ENCODE peak calls at places on chromosomes 7 and 10, in four cellular contexts. One of them, this sample, is unnamed.

GRCh38 chr7:88357794-88358533 is 51.3 kb upstream of the STEAP4 start:
- DNase-seq in natural killer cell treated with Interleukin-12 subunit alpha and Interleukin-12 subunit beta and Interleukin-15 and Interleukin-18, amount 100 ng/mL, for 72 hours: no peak
- DNase-seq in cerebellar cortex: no peak
- DNase-seq in stimulated activated CD4-positive, alpha-beta T cell treated with anti-CD3 and anti-CD28 coated beads, Interleukin-15, amount 100 ng/mL, for 48 hours: no peak
- DNase-seq in this sample: peak; percentile 41

GRCh38 chr7:42017356-42017986 is 219.5 kb downstream of the GLI3 start:
- DNase-seq in cerebellar cortex: no peak
- DNase-seq in stimulated activated CD4-positive, alpha-beta T cell treated with anti-CD3 and anti-CD28 coated beads, Interleukin-15, amount 100 ng/mL, for 48 hours: no peak
- DNase-seq in natural killer cell treated with Interleukin-12 subunit alpha and Interleukin-12 subunit beta and Interleukin-15 and Interleukin-18, amount 100 ng/mL, for 72 hours: no peak
- DNase-seq in this sample: no peak

GRCh38 chr10:129501652-129502436 is 34.8 kb downstream of the MGMT start:
- DNase-seq in natural killer cell treated with Interleukin-12 subunit alpha and Interleukin-12 subunit beta and Interleukin-15 and Interleukin-18, amount 100 ng/mL, for 72 hours: no peak
- DNase-seq in cerebellar cortex: no peak
- DNase-seq in stimulated activated CD4-positive, alpha-beta T cell treated with anti-CD3 and anti-CD28 coated beads, Interleukin-15, amount 100 ng/mL, for 48 hours: no peak
- DNase-seq in this sample: no peak

GRCh38 chr7:116984917-116985316 is 31.6 kb downstream of the ST7 start:
- DNase-seq in natural killer cell treated with Interleukin-12 subunit alpha and Interleukin-12 subunit beta and Interleukin-15 and Interleukin-18, amount 100 ng/mL, for 72 hours: no peak
- DNase-seq in stimulated activated CD4-positive, alpha-beta T cell treated with anti-CD3 and anti-CD28 coated beads, Interleukin-15, amount 100 ng/mL, for 48 hours: no peak
- DNase-seq in cerebellar cortex: peak; percentile 78
- DNase-seq in this sample: peak; percentile 64

GRCh38 chr7:121714559-121715303 is 158.2 kb upstream of the PTPRZ1 start:
- DNase-seq in cerebellar cortex: no peak
- DNase-seq in stimulated activated CD4-positive, alpha-beta T cell treated with anti-CD3 and anti-CD28 coated beads, Interleukin-15, amount 100 ng/mL, for 48 hours: no peak
- DNase-seq in natural killer cell treated with Interleukin-12 subunit alpha and Interleukin-12 subunit beta and Interleukin-15 and Interleukin-18, amount 100 ng/mL, for 72 hours: no peak
- DNase-seq in this sample: no peak

GRCh38 chr7:80039255-80039884 is 95.3 kb upstream of the GNAI1 start:
- DNase-seq in natural killer cell treated with Interleukin-12 subunit alpha and Interleukin-12 subunit beta and Interleukin-15 and Interleukin-18, amount 100 ng/mL, for 72 hours: no peak
- DNase-seq in cerebellar cortex: no peak
- DNase-seq in stimulated activated CD4-positive, alpha-beta T cell treated with anti-CD3 and anti-CD28 coated beads, Interleukin-15, amount 100 ng/mL, for 48 hours: no peak
- DNase-seq in this sample: no peak

GRCh38 chr10:113997428-113997827 is 46.2 kb upstream of the ADRB1 start:
- DNase-seq in cerebellar cortex: no peak
- DNase-seq in stimulated activated CD4-positive, alpha-beta T cell treated with anti-CD3 and anti-CD28 coated beads, Interleukin-15, amount 100 ng/mL, for 48 hours: no peak
- DNase-seq in natural killer cell treated with Interleukin-12 subunit alpha and Interleukin-12 subunit beta and Interleukin-15 and Interleukin-18, amount 100 ng/mL, for 72 hours: no peak
- DNase-seq in this sample: peak; percentile 57

GRCh38 chr7:131538791-131539179 is 17.6 kb downstream of the PODXL start:
- DNase-seq in stimulated activated CD4-positive, alpha-beta T cell treated with anti-CD3 and anti-CD28 coated beads, Interleukin-15, amount 100 ng/mL, for 48 hours: no peak
- DNase-seq in cerebellar cortex: peak; percentile 42
- DNase-seq in natural killer cell treated with Interleukin-12 subunit alpha and Interleukin-12 subunit beta and Interleukin-15 and Interleukin-18, amount 100 ng/mL, for 72 hours: no peak
- DNase-seq in this sample: peak; percentile 48

GRCh38 chr10:45500304-45500703 is 126.3 kb downstream of the ALOX5 start:
- DNase-seq in cerebellar cortex: no peak
- DNase-seq in stimulated activated CD4-positive, alpha-beta T cell treated with anti-CD3 and anti-CD28 coated beads, Interleukin-15, amount 100 ng/mL, for 48 hours: no peak
- DNase-seq in natural killer cell treated with Interleukin-12 subunit alpha and Interleukin-12 subunit beta and Interleukin-15 and Interleukin-18, amount 100 ng/mL, for 72 hours: no peak
- DNase-seq in this sample: no peak

GRCh38 chr10:105718207-105718995 is 1077.3 kb downstream of the SORCS3 start:
- DNase-seq in stimulated activated CD4-positive, alpha-beta T cell treated with anti-CD3 and anti-CD28 coated beads, Interleukin-15, amount 100 ng/mL, for 48 hours: no peak
- DNase-seq in natural killer cell treated with Interleukin-12 subunit alpha and Interleukin-12 subunit beta and Interleukin-15 and Interleukin-18, amount 100 ng/mL, for 72 hours: no peak
- DNase-seq in cerebellar cortex: no peak
- DNase-seq in this sample: no peak

GRCh38 chr7:27916372-27916771 is 176.4 kb downstream of the TAX1BP1 start:
- DNase-seq in natural killer cell treated with Interleukin-12 subunit alpha and Interleukin-12 subunit beta and Interleukin-15 and Interleukin-18, amount 100 ng/mL, for 72 hours: no peak
- DNase-seq in stimulated activated CD4-positive, alpha-beta T cell treated with anti-CD3 and anti-CD28 coated beads, Interleukin-15, amount 100 ng/mL, for 48 hours: no peak
- DNase-seq in cerebellar cortex: no peak
- DNase-seq in this sample: no peak

GRCh38 chr7:29884399-29885272 is 78.3 kb downstream of the WIPF3 start:
- DNase-seq in cerebellar cortex: peak; percentile 44
- DNase-seq in stimulated activated CD4-positive, alpha-beta T cell treated with anti-CD3 and anti-CD28 coated beads, Interleukin-15, amount 100 ng/mL, for 48 hours: no peak
- DNase-seq in natural killer cell treated with Interleukin-12 subunit alpha and Interleukin-12 subunit beta and Interleukin-15 and Interleukin-18, amount 100 ng/mL, for 72 hours: no peak
- DNase-seq in this sample: no peak

GRCh38 chr7:19392246-19392645 is 247.0 kb upstream of the FERD3L start:
- DNase-seq in natural killer cell treated with Interleukin-12 subunit alpha and Interleukin-12 subunit beta and Interleukin-15 and Interleukin-18, amount 100 ng/mL, for 72 hours: no peak
- DNase-seq in cerebellar cortex: no peak
- DNase-seq in stimulated activated CD4-positive, alpha-beta T cell treated with anti-CD3 and anti-CD28 coated beads, Interleukin-15, amount 100 ng/mL, for 48 hours: no peak
- DNase-seq in this sample: no peak

GRCh38 chr7:55464422-55464821 is 99.3 kb downstream of the LANCL2 start:
- DNase-seq in cerebellar cortex: no peak
- DNase-seq in stimulated activated CD4-positive, alpha-beta T cell treated with anti-CD3 and anti-CD28 coated beads, Interleukin-15, amount 100 ng/mL, for 48 hours: no peak
- DNase-seq in natural killer cell treated with Interleukin-12 subunit alpha and Interleukin-12 subunit beta and Interleukin-15 and Interleukin-18, amount 100 ng/mL, for 72 hours: no peak
- DNase-seq in this sample: no peak

GRCh38 chr7:100195222-100195621 is 17.5 kb downstream of the STAG3 start:
- DNase-seq in natural killer cell treated with Interleukin-12 subunit alpha and Interleukin-12 subunit beta and Interleukin-15 and Interleukin-18, amount 100 ng/mL, for 72 hours: no peak
- DNase-seq in stimulated activated CD4-positive, alpha-beta T cell treated with anti-CD3 and anti-CD28 coated beads, Interleukin-15, amount 100 ng/mL, for 48 hours: no peak
- DNase-seq in cerebellar cortex: no peak
- DNase-seq in this sample: no peak

GRCh38 chr7:2760098-2760889 is 72.3 kb downstream of the AMZ1 start:
- DNase-seq in natural killer cell treated with Interleukin-12 subunit alpha and Interleukin-12 subunit beta and Interleukin-15 and Interleukin-18, amount 100 ng/mL, for 72 hours: no peak
- DNase-seq in cerebellar cortex: peak; percentile 42
- DNase-seq in stimulated activated CD4-positive, alpha-beta T cell treated with anti-CD3 and anti-CD28 coated beads, Interleukin-15, amount 100 ng/mL, for 48 hours: no peak
- DNase-seq in this sample: peak; percentile 46

GRCh38 chr10:126955396-126955795 is 50.2 kb downstream of the DOCK1 start:
- DNase-seq in cerebellar cortex: no peak
- DNase-seq in stimulated activated CD4-positive, alpha-beta T cell treated with anti-CD3 and anti-CD28 coated beads, Interleukin-15, amount 100 ng/mL, for 48 hours: no peak
- DNase-seq in natural killer cell treated with Interleukin-12 subunit alpha and Interleukin-12 subunit beta and Interleukin-15 and Interleukin-18, amount 100 ng/mL, for 72 hours: no peak
- DNase-seq in this sample: no peak

GRCh38 chr10:56139405-56139804 is 221.7 kb downstream of the ZWINT start:
- DNase-seq in cerebellar cortex: no peak
- DNase-seq in stimulated activated CD4-positive, alpha-beta T cell treated with anti-CD3 and anti-CD28 coated beads, Interleukin-15, amount 100 ng/mL, for 48 hours: no peak
- DNase-seq in natural killer cell treated with Interleukin-12 subunit alpha and Interleukin-12 subunit beta and Interleukin-15 and Interleukin-18, amount 100 ng/mL, for 72 hours: no peak
- DNase-seq in this sample: no peak

GRCh38 chr10:3226960-3227724 is 54.6 kb upstream of the PITRM1 start:
- DNase-seq in natural killer cell treated with Interleukin-12 subunit alpha and Interleukin-12 subunit beta and Interleukin-15 and Interleukin-18, amount 100 ng/mL, for 72 hours: no peak
- DNase-seq in cerebellar cortex: no peak
- DNase-seq in stimulated activated CD4-positive, alpha-beta T cell treated with anti-CD3 and anti-CD28 coated beads, Interleukin-15, amount 100 ng/mL, for 48 hours: no peak
- DNase-seq in this sample: no peak

GRCh38 chr10:69477968-69478597 is 26.8 kb downstream of the TSPAN15 start:
- DNase-seq in stimulated activated CD4-positive, alpha-beta T cell treated with anti-CD3 and anti-CD28 coated beads, Interleukin-15, amount 100 ng/mL, for 48 hours: no peak
- DNase-seq in cerebellar cortex: peak; percentile 52
- DNase-seq in natural killer cell treated with Interleukin-12 subunit alpha and Interleukin-12 subunit beta and Interleukin-15 and Interleukin-18, amount 100 ng/mL, for 72 hours: no peak
- DNase-seq in this sample: peak; percentile 84

GRCh38 chr7:142718314-142718713 is 31.0 kb upstream of the PRSS1 start:
- DNase-seq in stimulated activated CD4-positive, alpha-beta T cell treated with anti-CD3 and anti-CD28 coated beads, Interleukin-15, amount 100 ng/mL, for 48 hours: no peak
- DNase-seq in cerebellar cortex: no peak
- DNase-seq in natural killer cell treated with Interleukin-12 subunit alpha and Interleukin-12 subunit beta and Interleukin-15 and Interleukin-18, amount 100 ng/mL, for 72 hours: no peak
- DNase-seq in this sample: no peak

GRCh38 chr7:144824360-144824759 is 11.5 kb downstream of the TPK1 start:
- DNase-seq in natural killer cell treated with Interleukin-12 subunit alpha and Interleukin-12 subunit beta and Interleukin-15 and Interleukin-18, amount 100 ng/mL, for 72 hours: no peak
- DNase-seq in stimulated activated CD4-positive, alpha-beta T cell treated with anti-CD3 and anti-CD28 coated beads, Interleukin-15, amount 100 ng/mL, for 48 hours: no peak
- DNase-seq in cerebellar cortex: no peak
- DNase-seq in this sample: no peak

GRCh38 chr7:37901236-37901827 is 15.3 kb downstream of the SFRP4 start:
- DNase-seq in stimulated activated CD4-positive, alpha-beta T cell treated with anti-CD3 and anti-CD28 coated beads, Interleukin-15, amount 100 ng/mL, for 48 hours: no peak
- DNase-seq in natural killer cell treated with Interleukin-12 subunit alpha and Interleukin-12 subunit beta and Interleukin-15 and Interleukin-18, amount 100 ng/mL, for 72 hours: no peak
- DNase-seq in cerebellar cortex: peak; percentile 46
- DNase-seq in this sample: peak; percentile 60